ENCODE peak calls at places on chromosomes 3 and 15, in seven cellular contexts. M, G, R, J, Q, K and I are unnamed samples.

GRCh38 chr3:37054370-37054769 is 61.1 kb downstream of the MLH1 start:
- DNase-seq in M (no peak), G (no peak), R (peak), J (no peak), Q (no peak), K (peak), I (peak)

GRCh38 chr3:39000008-39000450 is 51.7 kb downstream of the SCN11A start:
- DNase-seq in M (peak), G (no peak), R (peak), J (no peak), Q (no peak), K (peak), I (peak)

GRCh38 chr15:77457619-77458265 is 37.1 kb downstream of the HMG20A start:
- DNase-seq in M (peak), G (no peak), R (peak), J (no peak), Q (no peak), K (peak), I (peak)

GRCh38 chr3:14265246-14265962 is 86.8 kb downstream of the LSM3 start:
- DNase-seq in M (peak), G (no peak), R (no peak), J (no peak), Q (no peak), K (no peak), I (no peak)

GRCh38 chr3:11764931-11765363 is 81.7 kb downstream of the TAMM41 start:
- DNase-seq in M (peak), G (no peak), R (peak), J (peak), Q (no peak), K (peak), I (peak)

GRCh38 chr3:46488735-46489361 is 8.9 kb upstream of the RTP3 start:
- DNase-seq in M (peak), G (peak), R (peak), J (peak), Q (peak), K (peak), I (peak)

GRCh38 chr3:193970773-193971206 is 165.2 kb upstream of the HES1 start:
- DNase-seq in M (no peak), G (no peak), R (no peak), J (no peak), Q (no peak), K (peak), I (peak)

GRCh38 chr3:39639344-39640236 is 169.8 kb upstream of the MYRIP start:
- DNase-seq in M (peak), G (no peak), R (peak), J (peak), Q (no peak), K (peak), I (peak)

GRCh38 chr3:190863119-190863465 is 598 bp upstream of the GMNC start:
- DNase-seq in M (no peak), G (no peak), R (no peak), J (no peak), Q (no peak), K (no peak), I (no peak)

GRCh38 chr3:23926736-23927135 is 9.8 kb downstream of the RPL15 start:
- DNase-seq in M (no peak), G (no peak), R (peak), J (no peak), Q (no peak), K (no peak), I (no peak)

GRCh38 chr15:81018197-81018596 is 17.5 kb downstream of the TLNRD1 start:
- DNase-seq in M (no peak), G (no peak), R (no peak), J (no peak), Q (no peak), K (no peak), I (no peak)

GRCh38 chr3:120742198-120743080 is at the start of the genes GTF2E1 and RABL3:
- DNase-seq in M (peak), G (peak), R (peak), J (peak), Q (peak), K (peak), I (peak)

GRCh38 chr15:98823012-98823458 is 174.7 kb downstream of the IGF1R start:
- DNase-seq in M (peak), G (no peak), R (peak), J (peak), Q (no peak), K (peak), I (peak)

GRCh38 chr3:29128004-29128403 is 152.9 kb upstream of the RBMS3 start:
- DNase-seq in M (peak), G (no peak), R (no peak), J (peak), Q (no peak), K (peak), I (peak)